ENCODE peak calls at places on chromosomes 11 and 22, in five cellular contexts. U, H, R, Z and F are unnamed samples.

GRCh38 chr11:65502274-65502851 is 3.5 kb downstream of the MALAT1 start:
- DNase-seq in U (no peak), H (peak), R (no peak), Z (no peak), F (no peak)

GRCh38 chr11:115893701-115894100 is 389.5 kb upstream of the CADM1 start:
- DNase-seq in U (no peak), H (no peak), R (no peak), Z (no peak), F (no peak)

GRCh38 chr11:134126197-134126822 is 57.4 kb downstream of the JAM3 start:
- DNase-seq in U (no peak), H (no peak), R (no peak), Z (no peak), F (no peak)

GRCh38 chr22:39215430-39216142 is 29.2 kb downstream of the PDGFB start:
- DNase-seq in U (peak), H (no peak), R (no peak), Z (peak), F (no peak)

GRCh38 chr22:39240841-39241631 is 3.7 kb downstream of the PDGFB start:
- DNase-seq in U (peak), H (peak), R (no peak), Z (no peak), F (no peak)

GRCh38 chr22:39935622-39936021 is 24.6 kb upstream of the TMA7B start:
- DNase-seq in U (no peak), H (no peak), R (no peak), Z (no peak), F (no peak)

GRCh38 chr11:63022422-63022821 is 6.8 kb upstream of the SLC22A8 start:
- DNase-seq in U (no peak), H (no peak), R (no peak), Z (no peak), F (no peak)

GRCh38 chr22:39089928-39090327 is 7.1 kb upstream of the APOBEC3H start:
- DNase-seq in U (no peak), H (no peak), R (no peak), Z (no peak), F (no peak)

GRCh38 chr22:46275455-46276129 is 7.8 kb downstream of the TTC38 start:
- DNase-seq in U (no peak), H (no peak), R (no peak), Z (no peak), F (no peak)

GRCh38 chr11:121465709-121466062 is 12.9 kb upstream of the SORL1-AS1 start:
- DNase-seq in U (no peak), H (no peak), R (no peak), Z (no peak), F (no peak)

GRCh38 chr22:49462291-49462690 is 365.4 kb downstream of the BRD1 start:
- DNase-seq in U (no peak), H (no peak), R (no peak), Z (no peak), F (no peak)

GRCh38 chr11:130806746-130807145 is 109.5 kb downstream of the SNX19 start:
- DNase-seq in U (peak), H (no peak), R (no peak), Z (no peak), F (peak)

GRCh38 chr11:18455686-18456372 is at the start of gene LDHAL6A:
- DNase-seq in U (no peak), H (no peak), R (no peak), Z (peak), F (no peak)

GRCh38 chr22:49616356-49617231 is 211.1 kb downstream of the BRD1 start:
- DNase-seq in U (no peak), H (no peak), R (no peak), Z (no peak), F (no peak)

GRCh38 chr22:25172153-25172552 is 27.5 kb upstream of the CRYBB3 start:
- DNase-seq in U (no peak), H (peak), R (peak), Z (peak), F (no peak)

GRCh38 chr11:76023408-76024068 is 182.8 kb downstream of the WNT11 start:
- DNase-seq in U (no peak), H (peak), R (no peak), Z (no peak), F (no peak)

GRCh38 chr22:21624120-21624879 is 5.5 kb downstream of the YDJC start:
- DNase-seq in U (peak), H (peak), R (peak), Z (peak), F (no peak)